ENCODE peak calls at places on chromosomes 4 and X, in nine cellular contexts. Z is Karpas-422, E is HAP-1, R is right lobe of liver, I is transverse colon, G is neuronal stem cell, N is mucosa of descending colon, U is colonic mucosa, C is adrenal gland. L is an unnamed sample. For H3K36me3, the result is how much of the 10 kb centered on the place peaks cover.

GRCh38 chr4:7194251-7195137 is 2.2 kb downstream of the SORCS2 start:
- DNase-seq in Z (peak), E (peak), R (peak), I (no peak), G (no peak), N (peak), U (no peak), C (no peak), L (peak)

GRCh38 chr4:72496119-72496518 is 72.9 kb downstream of the ADAMTS3 start:
- DNase-seq in Z (no peak), E (no peak), R (no peak), I (no peak), G (no peak), N (no peak), U (no peak), C (no peak), L (no peak)

GRCh38 chr4:2136736-2137135 is 77.6 kb downstream of the NAT8L start:
- DNase-seq in Z (no peak), E (no peak), R (no peak), I (no peak), G (no peak), N (no peak), U (no peak), C (no peak), L (no peak)

GRCh38 chrX:57821703-57822375 is 88.4 kb downstream of the ZXDA start:
- DNase-seq in Z (peak), E (peak), R (no peak), I (peak), G (peak), N (no peak), U (peak), C (peak), L (peak)

GRCh38 chrX:130176942-130177341 is 5.2 kb downstream of the RAB33A start:
- DNase-seq in Z (no peak), E (no peak), R (no peak), I (no peak), G (no peak), N (no peak), U (no peak), C (no peak), L (no peak)

GRCh38 chr4:113256946-113257345 is 207.5 kb downstream of the ANK2 start:
- DNase-seq in Z (no peak), E (no peak), R (no peak), I (no peak), G (no peak), N (no peak), U (no peak), C (no peak), L (no peak)

GRCh38 chr4:84596826-84597225 is 13.9 kb downstream of the CDS1 start:
- DNase-seq in Z (no peak), E (peak), R (no peak), I (no peak), G (no peak), N (no peak), U (peak), C (no peak), L (no peak)

GRCh38 chr4:116244771-116245170 is 840.6 kb downstream of the TRAM1L1 start:
- DNase-seq in Z (no peak), E (no peak), R (no peak), I (no peak), G (no peak), N (no peak), U (no peak), C (no peak), L (no peak)

GRCh38 chr4:168558587-168558986 is 61.7 kb downstream of the PALLD start:
- DNase-seq in Z (no peak), E (no peak), R (no peak), I (no peak), G (no peak), N (no peak), U (no peak), C (no peak), L (no peak)

GRCh38 chrX:24954732-24955131 is 61.0 kb downstream of the ARX start:
- DNase-seq in Z (no peak), E (no peak), R (no peak), I (no peak), G (no peak), N (no peak), U (no peak), C (no peak), L (no peak)

GRCh38 chrX:11352296-11352741 is 59.1 kb downstream of the AMELX start:
- DNase-seq in Z (no peak), E (no peak), R (no peak), I (no peak), G (no peak), N (no peak), U (no peak), C (no peak), L (no peak)

GRCh38 chrX:4944767-4945166 is 1231.3 kb upstream of the PRKX start:
- DNase-seq in Z (no peak), E (no peak), R (no peak), I (no peak), G (no peak), N (no peak), U (no peak), C (no peak), L (no peak)

GRCh38 chr4:168248311-168248710 is 70.2 kb downstream of the DDX60 start:
- DNase-seq in Z (no peak), E (no peak), R (no peak), I (no peak), G (no peak), N (no peak), U (no peak), C (no peak), L (no peak)

GRCh38 chr4:85102606-85103005 is 136.1 kb upstream of the WDFY3 start:
- DNase-seq in Z (no peak), E (no peak), R (no peak), I (no peak), G (no peak), N (no peak), U (no peak), C (no peak), L (no peak)

GRCh38 chr4:94827481-94828110 is 69.8 kb downstream of the BMPR1B start:
- DNase-seq in Z (no peak), E (no peak), R (no peak), I (no peak), G (no peak), N (no peak), U (no peak), C (no peak), L (no peak)

GRCh38 chr4:137755033-137755471 is 222.8 kb upstream of the PCDH18 start:
- DNase-seq in Z (no peak), E (no peak), R (no peak), I (no peak), G (no peak), N (no peak), U (no peak), C (no peak), L (no peak)

GRCh38 chr4:147360301-147360700 is 120.6 kb upstream of the EDNRA start:
- DNase-seq in Z (no peak), E (no peak), R (no peak), I (no peak), G (no peak), N (no peak), U (no peak), C (no peak), L (no peak)

GRCh38 chr4:85149656-85150055 is 183.2 kb upstream of the WDFY3 start:
- DNase-seq in Z (no peak), E (no peak), R (no peak), I (no peak), G (no peak), N (no peak), U (no peak), C (no peak), L (no peak)

GRCh38 chrX:148298737-148299136 is 201.7 kb upstream of the AFF2 start:
- DNase-seq in Z (no peak), E (no peak), R (no peak), I (no peak), G (no peak), N (no peak), U (no peak), C (no peak), L (no peak)

GRCh38 chr4:163610642-163611041 is 116.2 kb downstream of the TMA16 start:
- DNase-seq in Z (peak), E (no peak), R (no peak), I (no peak), G (no peak), N (no peak), U (no peak), C (no peak), L (no peak)
- H3K36me3 ChIP-seq in Z (under half), E (under half), R (under half), I (under half), G (under half), N (under half), U (under half), C (under half), L (under half)

GRCh38 chr4:145132521-145133098 is 34.5 kb downstream of the ABCE1 start:
- DNase-seq in Z (peak), E (no peak), R (no peak), I (no peak), G (no peak), N (no peak), U (no peak), C (no peak), L (peak)
- H3K4me3 ChIP-seq in Z (no peak), E (no peak), R (no peak), I (no peak), G (no peak), N (no peak), U (no peak), C (no peak), L (no peak)

GRCh38 chr4:892780-893179 is 39.3 kb downstream of the GAK start:
- DNase-seq in Z (no peak), E (no peak), R (no peak), I (no peak), G (no peak), N (no peak), U (no peak), C (no peak), L (no peak)

GRCh38 chr4:893276-893994 is 38.7 kb downstream of the GAK start:
- DNase-seq in Z (no peak), E (no peak), R (no peak), I (no peak), G (no peak), N (no peak), U (no peak), C (no peak), L (no peak)

GRCh38 chr4:889516-889915 is 42.6 kb downstream of the GAK start:
- DNase-seq in Z (no peak), E (no peak), R (no peak), I (no peak), G (no peak), N (no peak), U (no peak), C (no peak), L (no peak)

GRCh38 chr4:890036-890695 is 42.0 kb downstream of the GAK start:
- DNase-seq in Z (no peak), E (no peak), R (no peak), I (no peak), G (no peak), N (no peak), U (no peak), C (no peak), L (no peak)

DNA sequence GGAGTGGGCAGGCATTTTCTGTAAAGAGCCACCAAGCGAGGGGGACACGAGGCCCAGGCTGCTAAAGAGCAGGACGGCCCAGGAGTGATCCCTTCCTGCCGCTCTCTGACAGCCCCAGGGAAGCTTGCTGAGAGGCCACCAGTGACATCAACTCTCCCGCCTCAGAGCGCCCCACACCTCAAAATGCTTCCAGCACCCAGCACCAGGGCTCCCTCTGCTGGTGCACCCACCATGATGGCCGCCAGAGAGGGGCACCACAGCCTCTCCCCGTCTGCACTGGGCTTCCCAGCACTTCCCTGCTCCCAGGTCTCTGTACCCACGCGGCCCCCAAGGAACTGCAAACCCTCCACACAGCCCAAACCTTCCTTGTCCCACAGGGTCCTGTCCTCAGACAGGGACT is 40.4 kb downstream of the GAK start:
- DNase-seq in Z (peak), E (peak), R (no peak), I (no peak), G (no peak), N (no peak), U (no peak), C (no peak), L (peak)
- H3K36me3 ChIP-seq in Z (under half), E (under half), R (under half), I (under half), G (under half), N (under half), U (under half), C (half or more), L (half or more)

DNA sequence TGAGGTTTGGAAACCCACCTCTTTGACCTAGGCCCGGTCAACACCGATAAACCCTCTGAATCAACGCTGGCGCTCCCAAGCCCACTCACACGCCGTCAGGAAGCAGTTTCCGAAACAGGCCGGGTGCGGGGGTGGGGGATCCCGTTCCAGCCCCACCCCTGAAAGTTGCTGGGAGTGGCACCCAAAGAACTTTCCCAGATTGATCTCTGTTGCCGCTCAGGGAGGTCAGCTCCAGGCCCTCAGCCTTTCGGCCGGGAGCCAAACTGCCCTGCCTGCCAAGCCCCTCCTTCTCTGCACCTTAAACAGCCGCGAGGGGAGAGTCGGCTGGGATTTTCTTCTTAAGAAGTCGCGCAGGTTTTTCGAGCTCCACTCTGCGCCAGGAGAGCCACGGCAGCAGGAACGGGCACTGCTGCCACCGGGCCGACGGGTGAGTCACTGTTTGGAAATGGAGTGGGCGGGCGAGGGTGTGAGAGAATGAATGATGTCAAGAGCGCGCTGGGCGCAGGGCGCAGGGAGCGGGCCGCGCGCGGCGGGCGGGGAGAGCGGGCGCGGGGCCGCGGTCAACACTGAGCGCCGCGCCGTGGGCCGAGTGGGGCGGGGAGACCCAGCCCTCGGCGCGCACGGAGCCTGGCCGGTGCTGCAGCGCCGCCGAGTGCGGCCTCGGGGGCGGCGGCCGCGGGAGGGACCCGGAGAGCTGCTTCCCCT is at the start of gene SGMS2:
- DNase-seq in Z (no peak), E (peak), R (peak), I (peak), G (peak), N (peak), U (peak), C (peak), L (no peak)
- H3K4me3 ChIP-seq in Z (no peak), E (peak), R (peak), I (peak), G (peak), N (peak), U (peak), C (peak), L (no peak)

GRCh38 chr4:24535399-24535798 is 49.0 kb downstream of the DHX15 start:
- DNase-seq in Z (no peak), E (no peak), R (no peak), I (no peak), G (no peak), N (no peak), U (no peak), C (no peak), L (no peak)
- H3K36me3 ChIP-seq in Z (half or more), E (half or more), R (under half), I (under half), G (under half), N (under half), U (under half), C (under half), L (half or more)

GRCh38 chr4:98319021-98319420 is 57.8 kb downstream of the RAP1GDS1 start:
- DNase-seq in Z (no peak), E (no peak), R (no peak), I (no peak), G (no peak), N (no peak), U (no peak), C (no peak), L (no peak)

GRCh38 chr4:98314791-98315565 is 53.8 kb downstream of the RAP1GDS1 start:
- DNase-seq in Z (no peak), E (no peak), R (no peak), I (no peak), G (no peak), N (no peak), U (no peak), C (no peak), L (no peak)

GRCh38 chr4:98318521-98318920 is 57.3 kb downstream of the RAP1GDS1 start:
- DNase-seq in Z (no peak), E (no peak), R (no peak), I (no peak), G (no peak), N (no peak), U (no peak), C (no peak), L (no peak)
- H3K4me3 ChIP-seq in Z (no peak), E (no peak), R (no peak), I (no peak), G (no peak), N (no peak), U (no peak), C (no peak), L (no peak)

L was measured in OCI-LY7.